ENCODE peak calls at places on chromosomes 13 and 19, in five cellular contexts. H is HepG2, C is K562, A is H1, X is GM12878. U is an unnamed sample.

GRCh38 chr13:74930402-74931165 is 551.4 kb downstream of the TBC1D4 start:
- DNase-seq in A (no peak), H (no peak), C (no peak), X (no peak), U (no peak)

GRCh38 chr13:113093580-113094409 is 11.8 kb upstream of the F7 start:
- DNase-seq in X (no peak), A (no peak), C (no peak), H (no peak), U (no peak)

GRCh38 chr19:17846146-17846545 is 1.6 kb downstream of the JAK3 start:
- DNase-seq in X (peak; percentile 19), H (no peak), C (no peak), A (no peak), U (no peak)

GRCh38 chr19:18906605-18907519 is 10.9 kb upstream of the CERS1 start:
- DNase-seq in A (no peak), H (no peak), X (no peak), C (no peak), U (no peak)

GRCh38 chr13:44974056-44974798 is 15.0 kb downstream of the NUFIP1 start:
- DNase-seq in H (no peak), C (no peak), X (peak; percentile 37), A (no peak), U (no peak)

GRCh38 chr19:42124386-42124901 is 7.8 kb downstream of the POU2F2 start:
- DNase-seq in A (no peak), X (no peak), H (no peak), C (no peak), U (no peak)

GRCh38 chr19:16161848-16162247 is 11.5 kb downstream of the CIB3 start:
- DNase-seq in X (no peak), H (no peak), A (no peak), C (no peak), U (no peak)

GRCh38 chr13:67366533-67366932 is 136.4 kb upstream of the PCDH9 start:
- DNase-seq in X (no peak), A (no peak), C (no peak), H (no peak), U (no peak)

GRCh38 chr19:6076675-6077463 is 33.4 kb downstream of the RFX2 start:
- DNase-seq in H (no peak), X (no peak), C (no peak), A (no peak), U (no peak)

GRCh38 chr19:12126707-12127106 is 13.4 kb downstream of the ZNF20 start:
- DNase-seq in C (peak; percentile 30), H (peak; percentile 24), X (no peak), A (no peak), U (peak; percentile 22)

GRCh38 chr19:8221161-8221560 is 12.0 kb downstream of the CERS4 start:
- DNase-seq in C (no peak), H (no peak), X (no peak), A (no peak), U (no peak)

GRCh38 chr19:33763661-33764343 is 32.9 kb upstream of the KCTD15 start:
- DNase-seq in H (no peak), A (no peak), X (no peak), C (no peak), U (no peak)

GRCh38 chr13:27006519-27007161 is 165.0 kb downstream of the USP12 start:
- DNase-seq in C (no peak), X (no peak), A (no peak), H (no peak), U (peak; percentile 42)

GRCh38 chr13:57633141-57633949 is 1.8 kb downstream of the PCDH17 start:
- DNase-seq in H (no peak), X (no peak), C (no peak), A (no peak), U (peak; percentile 88)

GRCh38 chr19:57829316-57829715 is 783 bp upstream of the ZNF587B start:
- DNase-seq in A (no peak), C (no peak), X (no peak), H (peak; percentile 59), U (no peak)

GRCh38 chr19:9848761-9849160 is 13.6 kb downstream of the PIN1 start:
- DNase-seq in A (no peak), C (no peak), H (no peak), X (no peak), U (no peak)

GRCh38 chr13:33050161-33050560 is 33.9 kb downstream of the KL start:
- DNase-seq in X (no peak), A (no peak), C (no peak), H (no peak), U (no peak)

GRCh38 chr19:16970821-16971220 is 55.8 kb downstream of the CPAMD8 start:
- DNase-seq in A (no peak), X (no peak), C (no peak), H (no peak), U (no peak)

GRCh38 chr13:97258801-97259200 is 36.7 kb downstream of the MBNL2 start:
- DNase-seq in H (no peak), X (no peak), C (no peak), A (no peak), U (no peak)

GRCh38 chr19:48632692-48633147 is 4.5 kb downstream of the DBP start:
- DNase-seq in H (no peak), C (no peak), X (no peak), A (no peak), U (no peak)

GRCh38 chr19:49150944-49151243 is 4.3 kb downstream of the HRC start:
- DNase-seq in H (no peak), X (no peak), A (no peak), C (no peak), U (no peak)

GRCh38 chr19:13499682-13500081 is 6.6 kb downstream of the CACNA1A start:
- DNase-seq in H (no peak), A (no peak), C (no peak), X (no peak), U (no peak)

GRCh38 chr19:7539827-7540425 is 4.4 kb downstream of the PNPLA6 start:
- DNase-seq in X (no peak), A (no peak), H (no peak), C (no peak), U (no peak)

GRCh38 chr19:3604987-3605343 is 1.7 kb downstream of the TBXA2R start:
- DNase-seq in A (no peak), X (peak; percentile 11), C (no peak), H (no peak), U (no peak)

GRCh38 chr13:23433171-23434153 is at the start of gene SACS:
- DNase-seq in A (peak; percentile 21), C (no peak), X (no peak), H (no peak), U (peak; percentile 82)

GRCh38 chr13:114130708-114131580 is 1.5 kb downstream of the RASA3 start:
- DNase-seq in C (peak; percentile 37), H (no peak), X (no peak), A (no peak), U (no peak)

DNA sequence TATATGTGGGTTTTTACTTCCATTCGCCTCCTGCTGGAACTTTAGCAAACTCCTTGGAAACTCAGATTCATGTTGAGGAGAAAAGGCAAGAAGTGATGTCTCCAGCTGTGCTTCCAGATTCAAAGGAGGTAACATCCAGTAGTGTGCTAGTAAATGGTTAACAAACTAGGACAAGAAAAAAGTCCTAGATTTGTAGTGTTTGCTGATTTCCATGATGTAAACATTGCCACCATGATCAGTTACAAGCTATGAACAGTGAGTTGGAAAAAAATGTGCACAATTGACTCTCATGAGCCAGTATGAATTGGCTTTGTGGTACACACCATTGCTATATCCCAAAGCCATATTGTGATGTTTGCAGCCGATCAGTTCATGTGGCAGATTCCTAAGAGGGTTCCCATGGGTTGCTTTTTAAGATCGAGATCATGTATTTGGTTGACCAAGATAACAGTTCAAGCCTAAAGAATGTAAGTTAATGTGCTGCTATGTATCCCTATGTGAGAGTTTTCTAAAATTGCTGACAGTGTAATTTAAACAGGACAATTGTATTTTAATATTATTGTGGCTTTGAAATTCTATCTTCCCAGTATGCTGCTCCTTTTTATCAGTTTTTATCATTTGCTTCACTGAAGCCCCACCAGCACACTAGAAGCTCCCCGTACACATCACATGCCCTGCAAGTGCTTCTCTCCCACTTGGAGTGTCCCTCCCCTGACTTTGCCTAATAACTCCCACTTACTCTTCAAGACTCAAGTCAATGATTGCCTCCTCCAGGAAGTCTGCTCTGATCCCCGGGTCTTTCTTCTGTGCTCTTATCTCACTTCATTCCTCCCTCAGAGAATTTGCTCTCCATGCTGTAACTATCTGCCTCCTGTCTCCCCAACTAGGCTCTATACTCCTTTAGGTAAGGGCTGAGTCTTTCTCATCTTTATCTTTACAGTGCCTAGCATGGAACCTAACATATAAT is 148.3 kb downstream of the RGCC start:
- DNase-seq in A (no peak), C (no peak), H (peak; percentile 44), X (no peak), U (no peak)
- TF ChIP-seq MAX in A (no peak), C (no peak), H (no peak), X (no peak), U (no peak)

GRCh38 chr19:38670921-38671398 is 23.5 kb downstream of the ACTN4 start:
- DNase-seq in A (no peak), C (no peak), H (peak; percentile 83), X (no peak), U (no peak)

GRCh38 chr19:38667552-38668205 is 20.2 kb downstream of the ACTN4 start:
- DNase-seq in A (no peak), C (no peak), H (no peak), X (no peak), U (no peak)

GRCh38 chr19:38666662-38667448 is 19.4 kb downstream of the ACTN4 start:
- DNase-seq in X (no peak), C (no peak), H (no peak), A (no peak), U (no peak)

GRCh38 chr19:38671654-38672053 is 24.2 kb downstream of the ACTN4 start:
- DNase-seq in X (no peak), C (no peak), A (no peak), H (no peak), U (no peak)

GRCh38 chr19:38669532-38669931 is 22.1 kb downstream of the ACTN4 start:
- DNase-seq in H (no peak), C (no peak), A (no peak), X (no peak), U (no peak)
- TF ChIP-seq ATF3 in H (no peak), C (no peak), A (no peak), X (no peak), U (no peak)

DNA sequence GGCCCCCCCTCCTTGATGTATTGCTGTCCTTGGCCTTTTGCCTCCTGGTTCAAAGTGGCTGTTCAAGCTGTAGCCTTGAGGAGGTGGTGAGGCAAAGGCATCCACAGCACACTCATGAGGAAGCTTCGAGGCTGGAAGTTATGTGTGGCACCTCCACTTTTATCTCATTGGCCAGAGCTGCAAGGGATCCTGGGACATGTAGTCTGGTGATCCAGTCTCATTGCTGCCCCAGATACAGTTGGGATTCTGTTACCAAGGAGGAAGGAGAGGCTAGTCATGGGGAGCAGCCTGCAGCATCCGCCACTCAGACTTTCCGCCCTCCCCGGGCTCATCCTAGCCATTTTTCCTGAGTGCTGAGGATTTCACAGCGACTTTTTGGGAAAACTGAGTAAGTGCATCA is 74.4 kb downstream of the DPF1 start:
- DNase-seq in C (peak; percentile 43), A (no peak), H (no peak), X (no peak), U (no peak)
- TF ChIP-seq SP1 in C (no peak), A (no peak), H (no peak), X (no peak), U (no peak)

DNA sequence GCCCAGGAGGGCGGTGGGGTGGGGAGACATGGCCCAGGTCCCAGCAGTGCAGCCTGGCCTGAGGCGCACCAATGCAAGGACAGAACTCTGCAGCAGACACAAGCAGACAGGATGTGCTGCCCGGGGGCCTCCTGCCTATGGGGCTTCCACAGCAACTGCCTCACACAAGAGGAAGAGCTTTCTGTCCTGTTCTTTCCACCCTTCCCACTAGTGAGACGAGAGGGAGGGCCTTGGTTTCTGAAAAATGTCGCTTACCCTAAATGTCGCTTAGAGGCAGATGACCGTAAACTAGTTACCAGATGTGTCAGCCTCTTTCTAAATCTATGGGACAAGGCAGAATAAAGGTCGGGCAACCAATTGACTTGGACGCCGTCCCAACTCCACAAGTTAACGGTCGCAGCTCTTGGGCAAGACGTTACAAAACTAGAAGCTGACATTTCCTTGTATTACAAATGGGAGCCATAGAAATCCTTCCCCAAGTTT is at the start of gene LAIR1:
- DNase-seq in C (no peak), X (no peak), A (no peak), H (no peak), U (no peak)
- TF ChIP-seq MAX in C (no peak), X (no peak), A (no peak), H (no peak), U (no peak)

U was measured in WTC11.